ENCODE peak calls at places on chromosomes 16 and 17, in five cellular contexts. Z is IMR-90; L is stomach; W is left ventricle myocardium inferior; O is CD4-positive, alpha-beta T cell. H is an unnamed sample. For H3K9me3, the result is how much of the 10 kb centered on the place peaks cover.

GRCh38 chr16:86794216-86794864 is 216.0 kb downstream of the FOXL1 start:
- DNase-seq in L (no peak), O (no peak), Z (no peak), W (no peak), H (no peak)

GRCh38 chr16:72203401-72203800 is 31.4 kb upstream of the PMFBP1 start:
- DNase-seq in Z (peak), L (no peak), W (no peak), O (no peak), H (no peak)

GRCh38 chr17:15264542-15264941 is 584 bp downstream of the PMP22 start:
- DNase-seq in Z (no peak), L (peak), O (no peak), W (peak), H (no peak)

GRCh38 chr17:927611-928461 is 51.7 kb downstream of the NXN start:
- DNase-seq in O (no peak), L (peak), Z (peak), W (no peak), H (peak)

GRCh38 chr17:1182831-1183578 is 3.2 kb upstream of the ABR start:
- DNase-seq in W (no peak), O (no peak), L (no peak), Z (no peak), H (no peak)

GRCh38 chr17:19362293-19363113 is at the start of gene B9D1:
- DNase-seq in L (peak), O (peak), W (peak), Z (peak), H (peak)

GRCh38 chr17:12667299-12667958 is 1.7 kb downstream of the MYOCD start:
- DNase-seq in W (no peak), Z (peak), L (no peak), O (no peak), H (no peak)

GRCh38 chr16:1534021-1535020 is 855 bp downstream of the TMEM204 start:
- DNase-seq in O (no peak), W (no peak), Z (peak), L (no peak), H (no peak)

GRCh38 chr16:48498761-48499600 is 111.0 kb downstream of the N4BP1 start:
- DNase-seq in O (no peak), Z (peak), L (no peak), W (no peak), H (no peak)

GRCh38 chr17:34254146-34254545 is 939 bp upstream of the CCL2 start:
- DNase-seq in L (no peak), Z (peak), W (no peak), O (no peak), H (no peak)

GRCh38 chr16:56488035-56488434 is 31.8 kb downstream of the BBS2 start:
- DNase-seq in L (no peak), Z (no peak), O (no peak), W (no peak), H (no peak)

GRCh38 chr17:79444226-79444625 is 166.6 kb downstream of the RBFOX3 start:
- DNase-seq in O (no peak), Z (no peak), L (no peak), W (no peak), H (no peak)

GRCh38 chr16:68401871-68402747 is 46.2 kb downstream of the SMPD3 start:
- DNase-seq in Z (peak), L (no peak), O (no peak), W (no peak), H (no peak)

GRCh38 chr16:678858-679807 is 1.1 kb upstream of the STUB1 start:
- DNase-seq in Z (peak), W (peak), O (no peak), L (peak), H (no peak)

GRCh38 chr17:45962221-45962972 is 36.7 kb upstream of the STH start:
- DNase-seq in Z (no peak), L (no peak), O (no peak), W (no peak), H (no peak)

GRCh38 chr17:4881761-4882555 is 17.4 kb upstream of the C17orf107 start:
- DNase-seq in W (peak), L (peak), O (peak), Z (peak), H (no peak)

GRCh38 chr17:48162946-48163506 is 55.5 kb downstream of the SNX11 start:
- DNase-seq in W (no peak), L (peak), O (no peak), Z (no peak), H (no peak)

GRCh38 chr17:50799582-50799981 is 32.3 kb upstream of the ANKRD40CL start:
- DNase-seq in W (no peak), Z (no peak), L (no peak), O (no peak), H (no peak)

GRCh38 chr17:78450696-78451344 is 72.4 kb downstream of the PGS1 start:
- DNase-seq in L (no peak), Z (no peak), W (no peak), O (no peak), H (no peak)

GRCh38 chr17:12745481-12745880 is 43.8 kb upstream of the ARHGAP44 start:
- DNase-seq in L (no peak), W (no peak), Z (no peak), O (no peak), H (no peak)

GRCh38 chr16:58127634-58128033 is 1.5 kb downstream of the CFAP20 start:
- DNase-seq in W (no peak), L (no peak), Z (no peak), O (no peak), H (no peak)
- TF ChIP-seq CTCF in W (peak), L (no peak), Z (peak), O (no peak), H (no peak)

DNA sequence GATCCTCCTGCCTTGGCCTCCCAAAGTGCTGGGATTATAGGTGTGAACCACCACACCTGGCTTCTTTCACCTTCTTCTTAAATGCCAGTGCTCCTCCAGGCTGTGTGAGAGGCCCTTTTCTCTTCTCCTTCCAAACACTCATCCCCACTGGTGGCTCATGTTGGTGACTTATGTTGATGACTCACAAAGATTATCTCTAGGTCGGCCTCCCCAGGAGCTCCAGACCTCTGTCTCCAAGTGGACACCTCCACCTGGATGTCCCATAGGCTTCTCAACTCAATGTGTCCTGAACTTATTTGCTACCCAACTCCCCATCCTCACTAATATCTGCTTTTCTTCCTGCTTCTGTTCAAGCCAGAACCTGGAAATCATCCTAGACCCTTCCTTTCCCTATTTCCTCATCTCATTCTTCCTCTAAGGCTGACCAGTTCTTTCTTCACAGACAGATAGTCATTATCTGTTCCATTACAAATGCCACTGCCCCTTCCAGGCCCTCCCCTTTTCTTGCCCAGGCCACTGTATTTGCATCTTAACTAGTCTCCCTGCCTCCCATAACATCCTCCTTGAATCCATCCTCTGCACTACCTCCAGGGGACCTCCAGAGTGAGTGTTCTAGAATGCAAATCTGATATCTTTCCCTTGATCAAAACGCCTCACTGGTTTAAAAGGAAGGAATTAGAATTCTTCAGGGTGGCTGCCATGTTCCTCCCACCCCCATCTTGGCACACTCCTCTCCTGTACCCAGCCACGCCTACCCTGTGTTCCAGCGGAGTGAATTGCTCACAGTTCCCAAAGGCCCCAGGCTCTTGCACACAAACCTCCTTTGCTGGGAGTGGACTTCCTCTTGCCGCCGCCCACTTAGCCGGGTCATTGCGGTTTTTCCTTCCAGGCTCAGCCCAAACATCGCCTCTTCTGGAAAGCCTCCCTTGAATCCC is 34.8 kb upstream of the FBXO47 start:
- DNase-seq in Z (peak), O (no peak), W (peak), L (peak), H (peak)
- H3K27ac ChIP-seq in Z (no peak), O (no peak), W (peak), L (peak), H (peak)

DNA sequence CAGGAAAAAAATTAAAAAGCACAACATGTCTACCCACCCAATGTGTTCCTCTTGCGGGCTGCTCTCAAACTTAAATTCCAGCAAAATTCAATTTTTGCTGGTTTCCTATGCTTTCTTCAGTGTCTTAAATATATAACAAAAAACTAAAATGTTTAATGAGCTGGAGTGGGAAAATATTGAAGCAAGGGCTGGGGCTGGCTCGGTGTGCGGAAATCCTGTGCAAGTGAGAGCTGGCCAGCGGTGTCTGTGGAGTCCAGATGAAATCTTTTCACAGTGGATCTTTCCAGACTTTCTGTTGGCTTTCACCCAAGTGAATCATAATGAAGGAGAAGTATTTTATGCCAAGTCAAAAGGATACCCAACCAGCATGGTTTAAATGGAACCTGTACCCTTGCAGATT is 1733.6 kb downstream of the TP53TG3F start:
- DNase-seq in W (no peak), O (no peak), L (no peak), Z (no peak), H (no peak)
- H3K9me3 ChIP-seq in W (under half), O (under half), L (half or more), Z (under half), H (under half)

GRCh38 chr17:21043296-21044232 is 753 bp upstream of the USP22 start:
- DNase-seq in W (peak), Z (peak), O (peak), L (peak), H (peak)

GRCh38 chr17:21042434-21043295 is at the start of gene USP22:
- DNase-seq in Z (no peak), W (no peak), L (peak), O (no peak), H (no peak)

GRCh38 chr17:21041753-21042433 is 918 bp downstream of the USP22 start:
- DNase-seq in Z (peak), W (peak), O (peak), L (peak), H (no peak)

GRCh38 chr17:21037117-21037803 is 5.6 kb downstream of the USP22 start:
- DNase-seq in O (no peak), Z (no peak), L (no peak), W (no peak), H (no peak)

GRCh38 chr17:21039839-21040575 is 2.8 kb downstream of the USP22 start:
- DNase-seq in W (no peak), L (no peak), Z (peak), O (no peak), H (no peak)
- TF ChIP-seq CTCF in W (peak), L (no peak), Z (peak), O (peak), H (peak)

DNA sequence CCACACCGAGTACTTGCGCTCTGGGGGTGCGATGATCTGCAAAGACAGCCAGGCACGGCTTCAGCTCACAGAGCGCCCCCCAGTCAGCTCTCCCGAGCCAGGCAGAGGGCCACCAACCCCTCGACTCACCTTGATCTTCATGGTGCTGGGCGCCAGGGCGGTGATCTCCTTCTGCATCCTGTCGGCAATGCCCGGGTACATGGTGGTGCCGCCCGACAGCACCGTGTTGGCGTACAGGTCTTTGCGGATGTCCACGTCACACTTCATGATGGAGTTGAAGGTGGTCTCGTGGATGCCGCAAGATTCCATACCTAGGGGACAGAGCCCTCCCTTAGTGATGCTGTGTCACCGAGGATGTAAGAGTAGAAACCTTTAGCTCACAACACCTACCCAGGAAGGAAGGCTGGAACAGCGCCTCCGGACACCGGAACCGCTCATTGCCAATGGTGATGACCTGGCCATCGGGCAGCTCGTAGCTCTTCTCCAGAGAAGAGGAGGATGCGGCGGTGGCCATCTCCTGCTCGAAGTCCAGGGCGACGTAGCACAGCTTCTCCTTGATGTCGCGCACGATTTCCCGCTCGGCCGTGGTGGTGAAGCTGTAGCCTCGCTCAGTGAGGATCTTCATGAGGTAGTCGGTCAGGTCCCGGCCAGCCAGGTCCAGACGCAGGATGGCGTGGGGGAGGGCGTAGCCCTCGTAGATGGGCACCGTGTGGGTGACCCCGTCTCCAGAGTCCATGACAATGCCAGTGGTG is 1.6 kb downstream of the ACTG1 start:
- DNase-seq in L (no peak), O (no peak), W (no peak), Z (no peak), H (no peak)
- H3K27ac ChIP-seq in L (peak), O (peak), W (peak), Z (peak), H (peak)

GRCh38 chr17:75828051-75828400 is 16.2 kb downstream of the UNC13D start:
- DNase-seq in W (no peak), L (no peak), O (no peak), Z (no peak), H (no peak)
- H3K9me3 ChIP-seq in W (under half), L (under half), O (under half), Z (under half), H (under half)

GRCh38 chr17:28726396-28726911 is 421 bp upstream of the TLCD1 start:
- DNase-seq in W (no peak), L (peak), Z (peak), O (peak), H (no peak)

GRCh38 chr17:28724500-28725165 is 1.4 kb downstream of the TLCD1 start:
- DNase-seq in Z (no peak), O (no peak), L (no peak), W (no peak), H (no peak)

GRCh38 chr17:28725166-28725659 is 820 bp downstream of the TLCD1 start:
- DNase-seq in W (no peak), Z (peak), O (no peak), L (no peak), H (no peak)

GRCh38 chr17:28726912-28727726 is 1.1 kb upstream of the TLCD1 start:
- DNase-seq in W (peak), O (peak), Z (peak), L (peak), H (peak)

GRCh38 chr17:28725660-28726395 is at the start of gene TLCD1:
- DNase-seq in L (peak), W (peak), O (peak), Z (peak), H (no peak)
- TF ChIP-seq CTCF in L (no peak), W (no peak), O (no peak), Z (no peak), H (no peak)

DNA sequence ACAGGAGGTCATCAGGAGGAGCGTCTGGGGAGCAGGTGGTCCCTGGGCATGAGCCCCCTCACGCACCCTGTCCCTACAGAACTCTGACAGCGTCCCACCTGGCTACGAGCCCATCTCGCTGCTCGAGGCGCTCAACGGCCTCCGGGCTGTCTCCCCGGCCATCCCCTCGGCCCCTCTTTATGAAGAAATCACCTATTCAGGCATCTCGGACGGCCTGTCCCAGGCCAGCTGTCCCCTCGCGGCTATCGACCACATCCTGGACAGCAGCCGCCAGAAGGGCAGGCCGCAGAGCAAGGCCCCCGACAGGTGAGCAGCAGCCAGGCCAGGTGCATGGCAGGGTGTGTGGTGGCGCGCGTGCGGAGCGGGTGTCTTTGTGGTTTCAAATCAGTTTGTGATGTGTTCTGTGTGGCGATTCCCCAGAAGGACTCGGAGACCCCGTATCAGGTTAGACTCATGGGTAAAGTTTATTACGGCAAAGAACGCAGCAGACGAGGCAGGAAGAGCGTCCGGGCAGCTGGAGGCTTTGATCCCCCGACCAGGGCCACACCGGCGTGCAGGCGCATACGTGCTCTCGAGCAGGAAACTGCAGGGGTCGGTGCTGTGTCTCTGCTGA is 11.8 kb upstream of the NUDT16L1 start:
- DNase-seq in Z (no peak), L (no peak), W (no peak), O (no peak), H (no peak)
- H3K27ac ChIP-seq in Z (no peak), L (peak), W (peak), O (no peak), H (no peak)

H was measured in keratinocyte.